ENCODE peak calls at places on chromosome 13, in seven cellular contexts. H is H1, I is stomach, J is transverse colon, F is upper lobe of left lung, Y is SK-N-SH, Z is sigmoid colon. T is an unnamed sample.

GRCh38 chr13:102466836-102467235 is 65.0 kb upstream of the FGF14 start:
- DNase-seq in Z (no peak), I (no peak), F (no peak), Y (no peak), H (no peak), J (no peak), T (no peak)

GRCh38 chr13:38821753-38822551 is 135.1 kb downstream of the FREM2 start:
- DNase-seq in H (no peak), F (no peak), Y (no peak), I (no peak), J (no peak), Z (no peak), T (no peak)

GRCh38 chr13:80047406-80047805 is 293.5 kb downstream of the SPRY2 start:
- DNase-seq in J (no peak), Z (no peak), H (no peak), F (no peak), I (no peak), Y (no peak), T (no peak)

GRCh38 chr13:114143806-114144605 is 11.6 kb upstream of the RASA3 start:
- DNase-seq in Y (peak; percentile 61), Z (peak; percentile 48), I (no peak), H (peak; percentile 59), J (peak; percentile 43), F (no peak), T (no peak)

GRCh38 chr13:24540236-24541126 is 27.9 kb upstream of the PARP4 start:
- DNase-seq in F (no peak), H (peak; percentile 95), J (no peak), Z (no peak), Y (peak; percentile 51), I (no peak), T (no peak)

GRCh38 chr13:70253834-70254233 is 145.6 kb upstream of the KLHL1 start:
- DNase-seq in F (no peak), H (no peak), J (no peak), Y (no peak), I (no peak), Z (no peak), T (no peak)

GRCh38 chr13:28297341-28297740 is 159.0 kb downstream of the PAN3 start:
- DNase-seq in H (no peak), Z (no peak), Y (no peak), I (no peak), J (no peak), F (no peak), T (no peak)

GRCh38 chr13:79810671-79811070 is 329.7 kb downstream of the NDFIP2 start:
- DNase-seq in Y (no peak), H (no peak), F (no peak), Z (no peak), I (no peak), J (no peak), T (no peak)

GRCh38 chr13:51785592-51786424 is 18.2 kb downstream of the DHRS12 start:
- DNase-seq in I (peak; percentile 51), H (no peak), Y (peak; percentile 85), J (no peak), F (peak; percentile 54), Z (peak; percentile 80), T (no peak)

GRCh38 chr13:96817336-96817941 is 176.8 kb downstream of the OXGR1 start:
- DNase-seq in F (no peak), I (no peak), J (no peak), H (no peak), Z (no peak), Y (peak; percentile 14), T (no peak)

GRCh38 chr13:31587696-31588266 is 151.5 kb upstream of the RXFP2 start:
- DNase-seq in Y (no peak), F (no peak), H (no peak), J (no peak), I (no peak), Z (no peak), T (peak; percentile 37)

GRCh38 chr13:40666058-40666904 is at the start of gene FOXO1:
- DNase-seq in Z (peak; percentile 94), Y (peak; percentile 100), H (peak; percentile 90), J (peak; percentile 91), F (peak; percentile 88), I (peak; percentile 91), T (peak; percentile 94)

GRCh38 chr13:94351292-94352000 is 128.0 kb downstream of the DCT start:
- DNase-seq in J (no peak), Y (no peak), H (no peak), I (no peak), Z (no peak), F (no peak), T (peak; percentile 14)

GRCh38 chr13:98371624-98372023 is 194.6 kb upstream of the RNF113B start:
- DNase-seq in I (no peak), J (no peak), Z (no peak), F (no peak), Y (no peak), H (no peak), T (peak; percentile 31)

GRCh38 chr13:76266566-76266965 is 619.6 kb downstream of the KCTD12 start:
- DNase-seq in Y (no peak), J (no peak), I (no peak), F (no peak), Z (no peak), H (no peak), T (no peak)

GRCh38 chr13:46908511-46908910 is 11.7 kb upstream of the HTR2A start:
- DNase-seq in H (no peak), Y (no peak), J (no peak), Z (no peak), I (no peak), F (no peak), T (no peak)

GRCh38 chr13:33138441-33138840 is 122.2 kb downstream of the KL start:
- DNase-seq in F (no peak), J (no peak), I (no peak), Z (no peak), H (no peak), Y (no peak), T (no peak)

GRCh38 chr13:44191504-44192171 is 182.0 kb upstream of the SERP2 start:
- DNase-seq in I (peak; percentile 43), F (peak; percentile 65), Z (no peak), J (peak; percentile 42), Y (peak; percentile 58), H (no peak), T (no peak)

GRCh38 chr13:51585696-51586095 is 1.4 kb downstream of the WDFY2 start:
- DNase-seq in J (no peak), H (no peak), F (no peak), I (no peak), Z (no peak), Y (no peak), T (no peak)

GRCh38 chr13:41268764-41269163 is 5.4 kb upstream of the MTRF1 start:
- DNase-seq in I (no peak), Z (no peak), F (no peak), J (no peak), Y (no peak), H (no peak), T (no peak)

GRCh38 chr13:99656843-99657506 is 155.7 kb downstream of the TM9SF2 start:
- DNase-seq in Z (no peak), J (no peak), H (no peak), I (no peak), Y (no peak), F (no peak), T (peak; percentile 42)

GRCh38 chr13:25203256-25203794 is 31.2 kb upstream of the AMER2 start:
- DNase-seq in F (no peak), Z (no peak), J (no peak), H (no peak), Y (no peak), I (no peak), T (no peak)

GRCh38 chr13:113152894-113153809 is 5.3 kb upstream of the PROZ start:
- DNase-seq in J (peak; percentile 42), Y (peak; percentile 65), H (peak; percentile 81), I (peak; percentile 49), F (peak; percentile 36), Z (peak; percentile 84), T (no peak)

GRCh38 chr13:98476106-98476505 is 100.8 kb downstream of the STK24 start:
- DNase-seq in J (no peak), F (no peak), I (no peak), Z (no peak), Y (peak; percentile 57), H (no peak), T (no peak)

GRCh38 chr13:40164137-40164536 is 502.3 kb downstream of the FOXO1 start:
- DNase-seq in Y (no peak), F (peak; percentile 39), J (no peak), H (no peak), I (no peak), Z (no peak), T (no peak)

DNA sequence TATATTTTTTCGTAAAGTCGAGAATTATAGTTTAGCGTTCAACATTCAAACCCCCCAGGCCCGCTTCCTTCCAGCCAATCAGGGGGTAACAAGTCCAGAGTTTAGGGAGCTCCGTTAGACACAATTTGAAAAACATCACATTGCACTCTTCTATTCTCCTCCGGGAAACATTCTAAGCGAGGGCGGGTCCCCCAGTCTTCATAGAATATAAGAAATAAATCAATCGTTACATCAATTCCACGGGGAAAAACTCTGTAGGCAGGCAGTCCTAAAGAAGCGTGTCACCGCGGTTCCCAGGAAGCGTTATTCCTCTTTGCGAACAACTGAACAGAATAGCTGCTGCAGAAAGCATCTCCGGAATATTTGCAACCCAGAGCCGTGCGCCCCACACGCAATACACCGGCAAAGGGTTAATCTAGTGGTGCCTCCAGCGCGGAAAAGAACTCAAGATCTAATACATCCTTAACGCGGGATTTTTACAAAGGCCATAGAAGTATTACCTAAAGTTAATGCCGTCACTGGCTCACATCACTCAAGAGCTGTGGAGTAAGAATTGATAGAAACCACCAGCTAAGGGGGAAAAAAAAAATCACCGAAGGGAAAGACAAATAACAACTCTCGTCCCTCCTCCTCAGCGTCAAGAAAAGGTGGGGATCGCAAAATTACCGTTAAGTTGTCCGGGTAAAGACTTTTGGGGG is 65.1 kb downstream of the KCNRG start:
- DNase-seq in H (no peak), I (no peak), Y (peak; percentile 12), F (no peak), J (peak; percentile 30), Z (peak; percentile 70), T (no peak)
- TF ChIP-seq POLR2AphosphoS5 in H (no peak), I (no peak), Y (no peak), F (no peak), J (no peak), Z (no peak), T (peak; percentile 6)

DNA sequence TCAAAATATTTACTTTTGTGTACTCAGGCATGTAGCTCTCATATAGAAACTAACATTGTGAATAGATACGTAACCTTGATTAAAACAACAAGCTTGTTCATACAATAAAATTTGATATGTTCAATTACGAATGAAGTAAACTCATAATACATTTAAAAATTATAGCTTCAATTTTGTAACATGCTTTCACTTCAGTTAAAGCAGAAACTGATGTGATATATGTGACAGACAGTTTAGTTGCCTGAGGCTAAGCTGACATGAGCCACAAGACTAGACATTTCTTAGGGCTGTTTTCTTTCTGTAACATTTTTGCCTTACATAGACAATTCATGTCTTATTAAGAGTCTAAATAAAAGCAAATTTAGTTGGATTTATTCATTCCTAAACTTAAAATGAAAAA is 526.0 kb downstream of the PCDH9 start:
- DNase-seq in Y (no peak), J (no peak), H (no peak), F (no peak), I (no peak), Z (no peak), T (no peak)
- TF ChIP-seq EP300 in Y (no peak), J (no peak), H (no peak), F (no peak), I (no peak), Z (no peak), T (no peak)

GRCh38 chr13:110105136-110105535 is 201.8 kb downstream of the COL4A1 start:
- DNase-seq in H (no peak), F (peak; percentile 56), J (no peak), Y (no peak), I (no peak), Z (no peak), T (peak; percentile 68)
- TF ChIP-seq POLR2AphosphoS5 in H (no peak), F (no peak), J (no peak), Y (no peak), I (no peak), Z (no peak), T (no peak)

GRCh38 chr13:90258129-90258528 is 1089.4 kb upstream of the MIR17HG start:
- DNase-seq in F (no peak), H (no peak), J (no peak), Z (no peak), I (no peak), Y (no peak), T (no peak)
- TF ChIP-seq EP300 in F (no peak), H (no peak), J (no peak), Z (no peak), I (no peak), Y (no peak), T (no peak)

T was measured in esophagus muscularis mucosa.